ENCODE peak calls at places on chromosomes 5 and 9, in six cellular contexts. W, I, U, S, Y and C are unnamed samples.

GRCh38 chr9:91856419-91856818 is 93.6 kb downstream of the ROR2 start:
- DNase-seq in I (no peak), U (no peak), S (no peak), Y (no peak), W (no peak), C (no peak)

GRCh38 chr9:122827759-122828090 is 663 bp downstream of the PDCL start:
- DNase-seq in U (no peak), S (peak), Y (peak), W (no peak), I (no peak), C (no peak)

GRCh38 chr9:34254966-34255825 is 73.9 kb downstream of the KIF24 start:
- DNase-seq in U (no peak), W (no peak), I (no peak), S (peak), Y (peak), C (no peak)

GRCh38 chr9:86908261-86908660 is 39.0 kb downstream of the GAS1 start:
- DNase-seq in Y (no peak), S (no peak), I (no peak), W (no peak), U (no peak), C (no peak)

GRCh38 chr9:133725886-133726285 is 12.3 kb downstream of the SARDH start:
- DNase-seq in W (no peak), Y (no peak), U (no peak), S (no peak), I (no peak), C (no peak)

GRCh38 chr9:133144887-133145466 is 18.7 kb downstream of the GBGT1 start:
- DNase-seq in I (no peak), U (no peak), S (no peak), Y (no peak), W (no peak), C (no peak)

GRCh38 chr5:170648546-170648945 is 135.0 kb upstream of the GABRP start:
- DNase-seq in I (no peak), U (no peak), W (no peak), S (no peak), Y (peak), C (no peak)

GRCh38 chr5:134371834-134372340 is 518 bp downstream of the UBE2B start:
- DNase-seq in I (peak), S (peak), W (peak), Y (peak), U (no peak), C (no peak)

GRCh38 chr5:10695055-10695649 is 65.9 kb downstream of the DAP start:
- DNase-seq in U (peak), Y (peak), I (peak), S (peak), W (peak), C (no peak)

GRCh38 chr5:34582364-34582763 is 73.8 kb upstream of the RAI14 start:
- DNase-seq in W (no peak), S (no peak), I (no peak), U (no peak), Y (no peak), C (no peak)

GRCh38 chr5:74318985-74319563 is 321.5 kb downstream of the ENC1 start:
- DNase-seq in S (no peak), W (no peak), Y (no peak), I (no peak), U (no peak), C (no peak)

GRCh38 chr5:170333161-170333909 is 35.8 kb upstream of the LCP2 start:
- DNase-seq in Y (no peak), W (no peak), U (no peak), I (no peak), S (no peak), C (no peak)

GRCh38 chr9:70765935-70766334 is 351.5 kb upstream of the KLF9 start:
- DNase-seq in I (no peak), W (no peak), U (no peak), S (no peak), Y (no peak), C (no peak)

GRCh38 chr9:21985964-21986667 is 8.1 kb downstream of the CDKN2A start:
- DNase-seq in I (no peak), W (no peak), U (no peak), Y (no peak), S (no peak), C (no peak)

GRCh38 chr9:129465834-129466535 is 154.9 kb downstream of the C9orf50 start:
- DNase-seq in Y (no peak), U (no peak), W (no peak), S (no peak), I (no peak), C (no peak)